ENCODE peak calls at places on chromosomes 3 and 15, in seven cellular contexts. Y, A, U, T, S, D and R are unnamed samples.

GRCh38 chr3:18649666-18650363 is 224.7 kb upstream of the SATB1 start:
- DNase-seq in U (no peak), D (peak; percentile 11), S (no peak), Y (no peak), A (no peak), T (no peak), R (no peak)

GRCh38 chr15:42165081-42165480 is 8.6 kb upstream of the PLA2G4F start:
- DNase-seq in T (peak; percentile 56), U (no peak), Y (no peak), S (no peak), D (no peak), A (no peak), R (no peak)

GRCh38 chr3:148727242-148727641 is 29.5 kb downstream of the AGTR1 start:
- DNase-seq in U (peak; percentile 76), D (no peak), T (peak; percentile 30), Y (no peak), A (no peak), S (peak; percentile 62), R (no peak)

GRCh38 chr15:67017318-67017717 is 48.1 kb upstream of the SMAD3 start:
- DNase-seq in S (no peak), T (no peak), Y (no peak), D (no peak), A (no peak), U (no peak), R (no peak)

GRCh38 chr3:50983887-50984286 is 309.2 kb downstream of the DOCK3 start:
- DNase-seq in T (no peak), A (no peak), S (no peak), U (no peak), D (no peak), Y (no peak), R (no peak)

GRCh38 chr15:68384451-68385239 is 47.3 kb downstream of the ITGA11 start:
- DNase-seq in S (peak; percentile 69), Y (peak; percentile 66), A (no peak), U (no peak), T (peak; percentile 87), D (no peak), R (no peak)

GRCh38 chr3:22269827-22270226 is 518.8 kb upstream of the ZNF385D start:
- DNase-seq in S (no peak), Y (peak; percentile 18), U (peak; percentile 2), A (no peak), D (no peak), T (peak; percentile 65), R (no peak)

GRCh38 chr3:35778201-35778600 is 138.9 kb downstream of the ARPP21 start:
- DNase-seq in U (no peak), Y (no peak), T (no peak), S (no peak), D (no peak), A (no peak), R (no peak)

GRCh38 chr15:73691398-73691797 is 7.2 kb downstream of the CD276 start:
- DNase-seq in Y (peak; percentile 88), A (peak; percentile 77), D (no peak), T (peak; percentile 89), S (no peak), U (no peak), R (no peak)

GRCh38 chr3:101719604-101720185 is 4.7 kb upstream of the CEP97 start:
- DNase-seq in Y (no peak), U (no peak), A (no peak), D (no peak), T (peak; percentile 15), S (no peak), R (no peak)

GRCh38 chr3:153232737-153233330 is 70.8 kb downstream of the RAP2B start:
- DNase-seq in D (no peak), Y (no peak), U (no peak), S (no peak), A (no peak), T (peak; percentile 78), R (no peak)

GRCh38 chr3:133487920-133488540 is 85.5 kb upstream of the CDV3 start:
- DNase-seq in D (peak; percentile 39), T (peak; percentile 67), S (peak; percentile 15), Y (no peak), A (peak; percentile 44), U (peak; percentile 62), R (no peak)

GRCh38 chr3:10189557-10190374 is 25.0 kb downstream of the IRAK2 start:
- DNase-seq in A (peak; percentile 94), D (peak; percentile 36), S (peak; percentile 44), Y (peak; percentile 95), U (peak; percentile 86), T (peak; percentile 81), R (no peak)

GRCh38 chr15:53251998-53252397 is 461.9 kb upstream of the ONECUT1 start:
- DNase-seq in D (no peak), A (no peak), S (no peak), T (no peak), U (peak; percentile 7), Y (no peak), R (no peak)

GRCh38 chr3:66236281-66236680 is 15.5 kb downstream of the SLC25A26 start:
- DNase-seq in U (no peak), A (no peak), T (peak; percentile 29), S (peak; percentile 6), Y (no peak), D (no peak), R (no peak)

GRCh38 chr15:71567173-71567572 is 243.2 kb upstream of the NR2E3 start:
- DNase-seq in T (no peak), U (no peak), D (no peak), A (no peak), Y (no peak), S (no peak), R (no peak)

GRCh38 chr3:195208183-195208582 is 62.8 kb downstream of the XXYLT1 start:
- DNase-seq in U (no peak), S (no peak), A (no peak), T (peak; percentile 28), D (no peak), Y (no peak), R (no peak)

GRCh38 chr3:195209836-195210551 is 61.0 kb downstream of the XXYLT1 start:
- DNase-seq in T (peak; percentile 93), S (no peak), U (no peak), A (no peak), Y (peak; percentile 53), D (no peak), R (no peak)

GRCh38 chr3:195207731-195208130 is 63.2 kb downstream of the XXYLT1 start:
- DNase-seq in S (no peak), Y (no peak), D (no peak), A (no peak), T (peak; percentile 58), U (no peak), R (no peak)

GRCh38 chr3:195209083-195209835 is 61.7 kb downstream of the XXYLT1 start:
- DNase-seq in S (no peak), Y (no peak), D (no peak), U (no peak), T (peak; percentile 33), A (no peak), R (no peak)

DNA sequence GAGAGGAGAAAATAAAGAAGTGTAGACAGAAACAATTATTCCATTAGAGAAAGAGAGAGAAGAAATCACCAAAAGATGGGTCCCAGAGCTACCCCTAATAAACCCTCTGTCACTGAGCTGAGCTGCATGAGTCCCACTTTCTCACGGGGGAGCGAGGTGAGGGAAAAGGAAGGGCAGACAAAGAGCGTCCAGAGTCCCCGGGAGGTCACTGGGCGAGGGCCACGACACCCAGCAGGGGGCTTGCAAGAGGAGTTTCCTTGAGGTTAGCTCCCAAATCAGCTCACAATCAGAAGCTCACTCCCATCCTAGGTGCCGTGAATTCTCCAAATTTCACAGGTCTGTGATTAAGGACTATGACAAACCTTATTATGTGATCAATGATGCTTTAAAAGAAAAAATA is 62.3 kb downstream of the XXYLT1 start:
- DNase-seq in S (no peak), U (no peak), D (no peak), T (no peak), A (no peak), Y (no peak), R (no peak)
- TF ChIP-seq CTCF in S (no peak), U (no peak), D (no peak), T (no peak), A (no peak), Y (no peak), R (no peak)

GRCh38 chr3:54146383-54147239 is 24.3 kb downstream of the CACNA2D3 start:
- DNase-seq in T (peak; percentile 15), Y (peak; percentile 47), S (peak; percentile 36), D (no peak), U (peak; percentile 63), A (peak; percentile 31), R (no peak)
- TF ChIP-seq CTCF in T (peak; percentile 49), Y (peak; percentile 39), S (peak; percentile 29), D (no peak), U (peak; percentile 47), A (peak; percentile 72), R (no peak)

DNA sequence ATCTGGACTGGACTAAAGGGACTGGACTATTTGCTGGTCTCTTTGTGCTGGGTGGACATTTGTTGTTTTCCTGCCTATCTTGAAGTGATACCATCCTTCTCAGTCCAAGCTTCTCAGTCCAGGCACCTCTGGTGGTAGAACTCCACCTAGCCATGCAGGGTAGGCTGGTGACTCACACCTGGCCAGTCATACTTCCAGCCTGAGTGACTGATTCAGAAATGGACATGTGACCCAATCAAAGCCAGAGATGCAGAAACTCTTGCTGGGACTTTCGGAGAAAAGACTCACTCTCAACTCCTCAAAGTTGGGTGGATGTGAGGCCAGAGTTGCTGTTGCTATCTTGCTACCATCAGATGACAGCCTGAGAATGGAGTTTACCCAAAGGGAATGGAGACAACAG is 5.6 kb upstream of the ASB14 start:
- DNase-seq in T (peak; percentile 74), A (no peak), S (peak; percentile 27), U (peak; percentile 67), Y (no peak), D (no peak), R (no peak)
- TF ChIP-seq CTCF in T (no peak), A (no peak), S (no peak), U (no peak), Y (no peak), D (no peak), R (no peak)

GRCh38 chr15:29451201-29451781 is 181.7 kb upstream of the NSMCE3 start:
- DNase-seq in S (peak; percentile 44), D (no peak), T (no peak), U (no peak), A (no peak), Y (no peak), R (no peak)
- TF ChIP-seq CTCF in S (peak; percentile 45), D (no peak), T (peak; percentile 2), U (no peak), A (peak; percentile 22), Y (no peak), R (no peak)

GRCh38 chr3:38454884-38455638 is 1.4 kb downstream of the ACVR2B start:
- DNase-seq in S (peak; percentile 54), T (peak; percentile 74), D (peak; percentile 6), A (peak; percentile 85), U (peak; percentile 83), Y (peak; percentile 67), R (no peak)

GRCh38 chr3:38454179-38454883 is 641 bp downstream of the ACVR2B start:
- DNase-seq in S (peak; percentile 29), Y (no peak), U (peak; percentile 32), T (peak; percentile 56), D (peak; percentile 43), A (no peak), R (no peak)

GRCh38 chr3:38450853-38451252 is 2.8 kb upstream of the ACVR2B start:
- DNase-seq in Y (no peak), S (no peak), D (no peak), A (no peak), U (no peak), T (no peak), R (no peak)

GRCh38 chr3:38453914-38454178 is 156 bp downstream of the ACVR2B start:
- DNase-seq in D (no peak), A (no peak), U (no peak), S (no peak), T (no peak), Y (no peak), R (no peak)

GRCh38 chr3:38453075-38453913 is at the start of gene ACVR2B:
- DNase-seq in T (peak; percentile 91), A (peak; percentile 89), U (peak; percentile 82), Y (peak; percentile 91), D (peak; percentile 62), S (peak; percentile 83), R (peak; percentile 36)
- TF ChIP-seq CTCF in T (no peak), A (no peak), U (no peak), Y (no peak), D (no peak), S (no peak), R (no peak)